ENCODE peak calls at places on chromosomes 6 and 20, in seven cellular contexts. One of them, this sample, is unnamed.
A peak's percentile ranks its signal among the peaks of the same experiment; 100 is the strongest.

GRCh38 chr6:150025201-150025917 is at the start of gene RAET1L:
- DNase-seq in NCI-H446 treated with DMSO at 0.1 percent for 48 hours: no peak
- DNase-seq in head of caudate nucleus: no peak
- DNase-seq in GM12865: no peak
- DNase-seq in heart left ventricle: no peak
- DNase-seq in NCI-H524 treated with DMSO at 0.1 percent for 48 hours: no peak
- DNase-seq in IMR-90: peak; percentile 45
- DNase-seq in this sample: no peak

GRCh38 chr20:33653218-33653899 is 8.8 kb upstream of the C20orf144 start:
- DNase-seq in NCI-H446 treated with DMSO at 0.1 percent for 48 hours: peak; percentile 37
- DNase-seq in head of caudate nucleus: peak; percentile 67
- DNase-seq in GM12865: peak; percentile 78
- DNase-seq in heart left ventricle: peak; percentile 61
- DNase-seq in NCI-H524 treated with DMSO at 0.1 percent for 48 hours: peak; percentile 37
- DNase-seq in IMR-90: peak; percentile 66
- DNase-seq in this sample: peak; percentile 47

GRCh38 chr20:63562461-63563185 is 8.7 kb downstream of the FNDC11 start:
- DNase-seq in NCI-H446 treated with DMSO at 0.1 percent for 48 hours: no peak
- DNase-seq in head of caudate nucleus: no peak
- DNase-seq in GM12865: peak; percentile 57
- DNase-seq in heart left ventricle: no peak
- DNase-seq in NCI-H524 treated with DMSO at 0.1 percent for 48 hours: no peak
- DNase-seq in IMR-90: no peak
- DNase-seq in this sample: no peak

GRCh38 chr6:132130530-132131298 is 179.5 kb upstream of the CCN2 start:
- DNase-seq in NCI-H446 treated with DMSO at 0.1 percent for 48 hours: peak; percentile 37
- DNase-seq in head of caudate nucleus: peak; percentile 18
- DNase-seq in GM12865: peak; percentile 6
- DNase-seq in heart left ventricle: peak; percentile 66
- DNase-seq in NCI-H524 treated with DMSO at 0.1 percent for 48 hours: no peak
- DNase-seq in IMR-90: peak; percentile 68
- DNase-seq in this sample: no peak

GRCh38 chr6:133768656-133769295 is 120.1 kb upstream of the TCF21 start:
- DNase-seq in NCI-H446 treated with DMSO at 0.1 percent for 48 hours: no peak
- DNase-seq in head of caudate nucleus: no peak
- DNase-seq in GM12865: no peak
- DNase-seq in heart left ventricle: peak; percentile 37
- DNase-seq in NCI-H524 treated with DMSO at 0.1 percent for 48 hours: no peak
- DNase-seq in IMR-90: no peak
- DNase-seq in this sample: no peak

GRCh38 chr20:44407402-44408184 is 52.1 kb downstream of the HNF4A start:
- DNase-seq in NCI-H446 treated with DMSO at 0.1 percent for 48 hours: no peak
- DNase-seq in head of caudate nucleus: no peak
- DNase-seq in GM12865: no peak
- DNase-seq in heart left ventricle: no peak
- DNase-seq in NCI-H524 treated with DMSO at 0.1 percent for 48 hours: no peak
- DNase-seq in IMR-90: peak; percentile 14
- DNase-seq in this sample: no peak

GRCh38 chr20:23133560-23133998 is 47.5 kb upstream of the CD93 start:
- DNase-seq in NCI-H446 treated with DMSO at 0.1 percent for 48 hours: no peak
- DNase-seq in head of caudate nucleus: no peak
- DNase-seq in GM12865: no peak
- DNase-seq in heart left ventricle: no peak
- DNase-seq in NCI-H524 treated with DMSO at 0.1 percent for 48 hours: no peak
- DNase-seq in IMR-90: no peak
- DNase-seq in this sample: no peak

GRCh38 chr6:3614918-3615317 is 136.6 kb downstream of the PXDC1 start:
- DNase-seq in NCI-H446 treated with DMSO at 0.1 percent for 48 hours: no peak
- DNase-seq in head of caudate nucleus: no peak
- DNase-seq in GM12865: no peak
- DNase-seq in heart left ventricle: no peak
- DNase-seq in NCI-H524 treated with DMSO at 0.1 percent for 48 hours: no peak
- DNase-seq in IMR-90: no peak
- DNase-seq in this sample: no peak

GRCh38 chr6:11201772-11202512 is 30.5 kb downstream of the NEDD9 start:
- DNase-seq in NCI-H446 treated with DMSO at 0.1 percent for 48 hours: no peak
- DNase-seq in head of caudate nucleus: no peak
- DNase-seq in GM12865: no peak
- DNase-seq in heart left ventricle: no peak
- DNase-seq in NCI-H524 treated with DMSO at 0.1 percent for 48 hours: no peak
- DNase-seq in IMR-90: no peak
- DNase-seq in this sample: no peak

GRCh38 chr6:168089186-168090063 is 10.4 kb upstream of the FRMD1 start:
- DNase-seq in NCI-H446 treated with DMSO at 0.1 percent for 48 hours: no peak
- DNase-seq in head of caudate nucleus: no peak
- DNase-seq in GM12865: no peak
- DNase-seq in heart left ventricle: no peak
- DNase-seq in NCI-H524 treated with DMSO at 0.1 percent for 48 hours: no peak
- DNase-seq in IMR-90: no peak
- DNase-seq in this sample: no peak

GRCh38 chr6:149915970-149916865 is 6.7 kb downstream of the RAET1G start:
- DNase-seq in NCI-H446 treated with DMSO at 0.1 percent for 48 hours: no peak
- DNase-seq in head of caudate nucleus: no peak
- DNase-seq in GM12865: no peak
- DNase-seq in heart left ventricle: no peak
- DNase-seq in NCI-H524 treated with DMSO at 0.1 percent for 48 hours: no peak
- DNase-seq in IMR-90: no peak
- DNase-seq in this sample: no peak

GRCh38 chr6:107046316-107046715 is 18.3 kb downstream of the MTRES1 start:
- DNase-seq in NCI-H446 treated with DMSO at 0.1 percent for 48 hours: no peak
- DNase-seq in head of caudate nucleus: no peak
- DNase-seq in GM12865: no peak
- DNase-seq in heart left ventricle: no peak
- DNase-seq in NCI-H524 treated with DMSO at 0.1 percent for 48 hours: no peak
- DNase-seq in IMR-90: no peak
- DNase-seq in this sample: no peak

GRCh38 chr6:8006208-8006607 is 58.0 kb downstream of the BLOC1S5 start:
- DNase-seq in NCI-H446 treated with DMSO at 0.1 percent for 48 hours: no peak
- DNase-seq in head of caudate nucleus: no peak
- DNase-seq in GM12865: peak; percentile 44
- DNase-seq in heart left ventricle: no peak
- DNase-seq in NCI-H524 treated with DMSO at 0.1 percent for 48 hours: no peak
- DNase-seq in IMR-90: peak; percentile 51
- DNase-seq in this sample: no peak

GRCh38 chr6:167704396-167704801 is 122.3 kb upstream of the AFDN start:
- DNase-seq in NCI-H446 treated with DMSO at 0.1 percent for 48 hours: no peak
- DNase-seq in head of caudate nucleus: no peak
- DNase-seq in GM12865: no peak
- DNase-seq in heart left ventricle: no peak
- DNase-seq in NCI-H524 treated with DMSO at 0.1 percent for 48 hours: no peak
- DNase-seq in IMR-90: no peak
- DNase-seq in this sample: no peak

GRCh38 chr20:46257887-46258286 is 50.4 kb downstream of the CDH22 start:
- DNase-seq in NCI-H446 treated with DMSO at 0.1 percent for 48 hours: no peak
- DNase-seq in head of caudate nucleus: no peak
- DNase-seq in GM12865: no peak
- DNase-seq in heart left ventricle: no peak
- DNase-seq in NCI-H524 treated with DMSO at 0.1 percent for 48 hours: no peak
- DNase-seq in IMR-90: no peak
- DNase-seq in this sample: no peak

GRCh38 chr20:35307666-35308653 is 15.7 kb upstream of the FAM83C start:
- DNase-seq in NCI-H446 treated with DMSO at 0.1 percent for 48 hours: peak; percentile 95
- DNase-seq in head of caudate nucleus: peak; percentile 80
- DNase-seq in GM12865: no peak
- DNase-seq in heart left ventricle: peak; percentile 85
- DNase-seq in NCI-H524 treated with DMSO at 0.1 percent for 48 hours: no peak
- DNase-seq in IMR-90: peak; percentile 83
- DNase-seq in this sample: no peak

GRCh38 chr6:99821164-99821563 is 172.9 kb downstream of the MCHR2 start:
- DNase-seq in NCI-H446 treated with DMSO at 0.1 percent for 48 hours: no peak
- DNase-seq in head of caudate nucleus: no peak
- DNase-seq in GM12865: no peak
- DNase-seq in heart left ventricle: no peak
- DNase-seq in NCI-H524 treated with DMSO at 0.1 percent for 48 hours: no peak
- DNase-seq in IMR-90: no peak
- DNase-seq in this sample: no peak

GRCh38 chr6:55528624-55529023 is 50.4 kb downstream of the HMGCLL1 start:
- DNase-seq in NCI-H446 treated with DMSO at 0.1 percent for 48 hours: no peak
- DNase-seq in head of caudate nucleus: no peak
- DNase-seq in GM12865: peak; percentile 54
- DNase-seq in heart left ventricle: no peak
- DNase-seq in NCI-H524 treated with DMSO at 0.1 percent for 48 hours: no peak
- DNase-seq in IMR-90: peak; percentile 37
- DNase-seq in this sample: peak; percentile 18

GRCh38 chr6:71262914-71263313 is 25.7 kb upstream of the OGFRL1 start:
- DNase-seq in NCI-H446 treated with DMSO at 0.1 percent for 48 hours: no peak
- DNase-seq in head of caudate nucleus: no peak
- DNase-seq in GM12865: no peak
- DNase-seq in heart left ventricle: no peak
- DNase-seq in NCI-H524 treated with DMSO at 0.1 percent for 48 hours: no peak
- DNase-seq in IMR-90: no peak
- DNase-seq in this sample: no peak

GRCh38 chr20:19257201-19257600 is 44.8 kb downstream of the SLC24A3 start:
- DNase-seq in NCI-H446 treated with DMSO at 0.1 percent for 48 hours: no peak
- DNase-seq in head of caudate nucleus: no peak
- DNase-seq in GM12865: no peak
- DNase-seq in heart left ventricle: no peak
- DNase-seq in NCI-H524 treated with DMSO at 0.1 percent for 48 hours: no peak
- DNase-seq in IMR-90: no peak
- DNase-seq in this sample: no peak